ENCODE peak calls at places on chromosomes 1 and 21, in six cellular contexts. A is H1, G is SK-N-SH, J is GM12878, B is GM12892, Y is K562. T is an unnamed sample.
A peak's percentile ranks its signal among the peaks of the same experiment; 100 is the strongest.

GRCh38 chr1:52237430-52237829 is 95.5 kb downstream of the ZFYVE9 start:
- DNase-seq in B (no peak), J (no peak), A (no peak), Y (peak; percentile 19), G (no peak), T (no peak)

GRCh38 chr1:203480084-203480483 is 4.5 kb downstream of the PRELP start:
- DNase-seq in Y (no peak), G (no peak), A (no peak), J (no peak), B (no peak), T (no peak)

GRCh38 chr21:38773108-38774061 is 32.3 kb upstream of the ETS2 start:
- DNase-seq in A (no peak), G (no peak), Y (no peak), J (no peak), B (no peak), T (no peak)

GRCh38 chr1:1157426-1157913 is 16.2 kb upstream of the TTLL10 start:
- DNase-seq in A (peak; percentile 54), G (peak; percentile 97), J (no peak), B (peak; percentile 95), Y (peak; percentile 97), T (peak; percentile 95)

GRCh38 chr1:25204797-25205441 is 27.4 kb downstream of the SYF2 start:
- DNase-seq in G (peak; percentile 72), B (no peak), J (no peak), Y (peak; percentile 72), A (no peak), T (no peak)

GRCh38 chr21:46229133-46229922 is 754 bp upstream of the LSS start:
- DNase-seq in B (peak; percentile 59), J (no peak), Y (peak; percentile 74), A (peak; percentile 10), G (peak; percentile 86), T (peak; percentile 53)

GRCh38 chr1:3393024-3393986 is 61.2 kb upstream of the ARHGEF16 start:
- DNase-seq in Y (no peak), A (no peak), G (peak; percentile 63), B (no peak), J (no peak), T (no peak)

GRCh38 chr1:180863158-180863775 is 49.4 kb upstream of the KIAA1614 start:
- DNase-seq in Y (peak; percentile 44), G (peak; percentile 34), B (no peak), J (no peak), A (no peak), T (no peak)

GRCh38 chr1:171805395-171806115 is 24.1 kb downstream of the METTL13 start:
- DNase-seq in A (no peak), G (no peak), J (no peak), B (peak; percentile 31), Y (no peak), T (no peak)

GRCh38 chr1:35595684-35596083 is 22.6 kb downstream of the TFAP2E start:
- DNase-seq in J (no peak), G (no peak), Y (no peak), B (no peak), A (no peak), T (no peak)

GRCh38 chr1:33270379-33270778 is 14.1 kb downstream of the ZNF362 start:
- DNase-seq in G (no peak), B (no peak), J (no peak), A (no peak), Y (no peak), T (no peak)

GRCh38 chr1:207283421-207283820 is 38.1 kb upstream of the CD55 start:
- DNase-seq in J (no peak), A (no peak), B (no peak), G (no peak), Y (no peak), T (no peak)

GRCh38 chr1:221040074-221040473 is 160.8 kb downstream of the HLX start:
- DNase-seq in J (no peak), G (peak; percentile 14), Y (no peak), B (no peak), A (no peak), T (no peak)

GRCh38 chr1:6949991-6950765 is 164.9 kb downstream of the CAMTA1 start:
- DNase-seq in Y (no peak), J (no peak), A (no peak), B (no peak), G (peak; percentile 59), T (no peak)

GRCh38 chr1:214952648-214953047 is 129.9 kb upstream of the KCNK2 start:
- DNase-seq in J (no peak), G (no peak), B (no peak), A (peak; percentile 27), Y (no peak), T (no peak)

GRCh38 chr1:184940694-184941093 is 33.6 kb downstream of the NIBAN1 start:
- DNase-seq in G (no peak), B (no peak), J (no peak), Y (no peak), A (no peak), T (no peak)
- TF ChIP-seq TAF1 in G (no peak), B (no peak), J (no peak), Y (no peak), A (no peak), T (no peak)

GRCh38 chr1:226602186-226603029 is 53.8 kb downstream of the STUM start:
- DNase-seq in B (no peak), A (no peak), G (no peak), Y (no peak), J (no peak), T (no peak)

GRCh38 chr1:226604846-226605572 is 56.4 kb downstream of the STUM start:
- DNase-seq in J (no peak), B (no peak), G (no peak), A (no peak), Y (no peak), T (no peak)

GRCh38 chr1:226601456-226601855 is 52.9 kb downstream of the STUM start:
- DNase-seq in A (no peak), B (no peak), Y (no peak), G (no peak), J (no peak), T (no peak)

GRCh38 chr1:226603976-226604845 is 55.6 kb downstream of the STUM start:
- DNase-seq in G (no peak), J (no peak), B (no peak), A (no peak), Y (no peak), T (no peak)

GRCh38 chr1:226603030-226603960 is 54.7 kb downstream of the STUM start:
- DNase-seq in J (no peak), B (no peak), Y (no peak), G (no peak), A (no peak), T (no peak)
- TF ChIP-seq TAF1 in J (no peak), B (no peak), Y (no peak), G (no peak), A (no peak), T (no peak)

GRCh38 chr1:53552981-53553733 is 94.0 kb downstream of the DMRTB1 start:
- DNase-seq in G (no peak), J (no peak), A (no peak), B (no peak), Y (no peak), T (no peak)
- TF ChIP-seq TAF1 in G (no peak), J (no peak), A (no peak), B (no peak), Y (no peak), T (no peak)

GRCh38 chr1:97143236-97143882 is 421.8 kb downstream of the PTBP2 start:
- DNase-seq in A (no peak), Y (no peak), B (no peak), G (no peak), J (no peak), T (no peak)
- TF ChIP-seq TAF1 in A (no peak), Y (no peak), B (no peak), G (no peak), J (no peak), T (no peak)

DNA sequence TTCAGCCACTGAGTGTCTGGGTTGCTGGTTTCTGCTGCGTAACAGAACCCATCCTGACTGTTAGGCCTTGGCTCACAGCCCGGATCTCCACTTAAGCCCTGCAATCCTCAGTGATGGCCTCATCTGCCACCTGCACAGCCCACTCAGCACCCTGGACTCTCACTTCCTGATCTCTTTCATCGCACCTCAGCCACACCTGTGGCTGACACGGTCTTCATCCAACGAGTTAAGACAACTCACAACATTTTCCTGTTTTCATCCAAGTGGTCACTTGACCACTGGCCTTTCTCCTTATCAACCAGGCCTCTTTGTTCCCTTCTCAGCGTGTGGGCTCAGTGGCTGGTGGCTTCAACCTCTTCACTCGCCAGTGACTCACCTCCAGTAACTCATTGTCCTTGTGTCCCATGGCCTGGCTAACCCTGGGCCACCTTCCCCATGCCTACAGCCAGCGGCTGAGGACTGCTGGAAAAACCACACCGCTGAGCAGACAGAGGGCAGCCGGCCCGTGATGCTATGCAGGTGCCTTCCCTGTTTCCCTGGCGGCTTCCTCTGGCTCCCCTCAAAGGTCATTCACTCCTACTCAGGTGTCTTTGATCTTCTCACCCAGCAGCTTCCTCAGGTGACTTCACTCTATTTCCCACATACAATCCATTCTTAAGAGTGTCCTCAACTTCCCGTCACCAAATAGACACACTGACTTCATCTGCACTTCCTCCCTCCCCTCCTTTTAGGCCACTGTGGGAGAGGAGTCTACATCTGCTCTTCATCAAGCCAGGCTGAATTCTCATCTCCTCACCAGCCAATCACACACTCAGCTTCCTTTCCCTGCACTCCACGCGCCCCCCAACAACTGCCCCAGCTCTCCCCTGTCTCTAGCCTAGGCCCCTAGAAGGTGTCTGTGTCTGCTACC is 19.9 kb upstream of the EDN2 start:
- DNase-seq in Y (peak; percentile 45), G (no peak), A (no peak), B (no peak), J (no peak), T (no peak)
- TF ChIP-seq TAF1 in Y (no peak), G (no peak), A (no peak), B (no peak), J (no peak), T (no peak)

GRCh38 chr1:198534540-198535413 is 5.7 kb downstream of the ATP6V1G3 start:
- DNase-seq in J (no peak), G (no peak), Y (no peak), A (no peak), B (no peak), T (no peak)
- TF ChIP-seq TAF1 in J (no peak), G (no peak), Y (no peak), A (no peak), B (no peak), T (no peak)

DNA sequence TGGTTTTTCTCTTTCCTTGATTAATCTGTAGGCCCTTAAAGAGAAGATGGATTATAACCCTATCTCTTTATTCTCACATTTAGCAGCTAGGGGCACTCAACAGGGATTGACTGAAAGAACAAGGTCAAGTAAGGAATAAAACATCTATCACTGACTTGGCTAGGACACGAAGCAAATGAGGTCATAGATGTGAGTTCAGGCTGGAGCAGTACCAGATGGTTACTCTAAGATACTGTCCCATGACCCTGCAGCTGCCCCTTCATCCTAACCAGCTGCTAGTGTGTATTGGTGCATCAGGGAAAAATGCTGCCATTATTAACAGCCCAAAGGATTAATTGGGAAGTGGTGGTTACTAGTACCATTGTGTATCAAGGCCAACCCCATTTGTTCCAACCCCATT is 221.9 kb downstream of the CTH start:
- DNase-seq in Y (no peak), G (no peak), B (no peak), J (no peak), A (no peak), T (no peak)
- TF ChIP-seq TAF1 in Y (no peak), G (no peak), B (no peak), J (no peak), A (no peak), T (no peak)

T was measured in GM12891.